ENCODE peak calls at places on chromosomes 7 and 10, in nine cellular contexts. U is A549, J is H1, I is neural progenitor cell, E is HCT116, L is neuronal stem cell, F is WERI-Rb-1, M is kidney, Q is cardiac muscle cell. G is an unnamed sample. For H3K9me3, the result is how much of the 10 kb centered on the place peaks cover.

GRCh38 chr7:83849135-83849534 is 200.2 kb upstream of the SEMA3E start:
- DNase-seq in U (no peak), L (no peak), Q (no peak), M (no peak), F (no peak), I (no peak), J (no peak), E (no peak), G (no peak)

GRCh38 chr10:62433181-62433692 is 59.1 kb downstream of the ZNF365 start:
- DNase-seq in E (peak), I (no peak), F (no peak), M (peak), J (no peak), Q (no peak), U (peak), L (no peak), G (no peak)

GRCh38 chr7:152594801-152595200 is 81.1 kb downstream of the XRCC2 start:
- DNase-seq in I (no peak), E (no peak), M (peak), L (no peak), Q (no peak), F (no peak), U (no peak), J (no peak), G (no peak)

GRCh38 chr7:129498021-129498420 is 4.3 kb upstream of the SMKR1 start:
- DNase-seq in J (no peak), I (no peak), L (no peak), E (no peak), M (no peak), Q (no peak), U (no peak), F (no peak), G (peak)

GRCh38 chr10:49633327-49634045 is 19.6 kb downstream of the CHAT start:
- DNase-seq in L (no peak), U (no peak), I (no peak), M (no peak), F (no peak), J (no peak), Q (no peak), E (no peak), G (peak)

GRCh38 chr10:2817923-2818322 is 249.4 kb upstream of the PFKP start:
- DNase-seq in U (no peak), M (no peak), E (no peak), I (no peak), L (no peak), J (no peak), F (no peak), Q (no peak), G (no peak)

GRCh38 chr7:28473567-28474266 is 61.4 kb downstream of the CREB5 start:
- DNase-seq in E (no peak), I (no peak), U (no peak), F (no peak), J (no peak), Q (no peak), L (no peak), M (no peak), G (no peak)

GRCh38 chr10:71840177-71840711 is 10.8 kb downstream of the PSAP start:
- DNase-seq in E (no peak), L (peak), I (peak), Q (peak), F (peak), J (peak), U (peak), M (peak), G (peak)

GRCh38 chr7:30469303-30469702 is 9.3 kb downstream of the NOD1 start:
- DNase-seq in F (peak), E (peak), Q (peak), J (peak), L (peak), U (peak), I (peak), M (no peak), G (peak)

GRCh38 chr10:83657487-83657886 is 481.8 kb upstream of the GHITM start:
- DNase-seq in F (no peak), E (no peak), L (no peak), Q (no peak), J (no peak), U (no peak), M (peak), I (no peak), G (no peak)

GRCh38 chr7:132991615-132992587 is 90.0 kb downstream of the CHCHD3 start:
- DNase-seq in F (no peak), M (no peak), L (no peak), U (no peak), E (no peak), Q (peak), J (no peak), I (peak), G (peak)

GRCh38 chr7:158023157-158023556 is 564.5 kb downstream of the PTPRN2 start:
- DNase-seq in E (no peak), L (no peak), M (peak), U (no peak), I (peak), Q (no peak), J (no peak), F (no peak), G (peak)
- H3K9me3 ChIP-seq in E (under half), L (under half), M (under half), U (under half), I (under half), Q (under half), J (under half), F (under half), G (half or more)

GRCh38 chr7:57204411-57204811 is 72.2 kb upstream of the ZNF479 start:
- DNase-seq in E (no peak), I (no peak), U (no peak), L (no peak), Q (no peak), J (no peak), F (no peak), M (no peak), G (no peak)
- H3K9me3 ChIP-seq in E (under half), I (under half), U (under half), L (under half), Q (under half), J (half or more), F (under half), M (under half), G (under half)

GRCh38 chr7:628041-628763 is 98.3 kb upstream of the DNAAF5 start:
- DNase-seq in M (peak), L (no peak), E (no peak), J (no peak), I (no peak), F (no peak), Q (no peak), U (no peak), G (no peak)

GRCh38 chr7:623464-623863 is 103.0 kb upstream of the DNAAF5 start:
- DNase-seq in M (peak), F (no peak), E (no peak), U (no peak), Q (no peak), I (no peak), L (no peak), J (no peak), G (no peak)

GRCh38 chr7:628826-629225 is 97.7 kb upstream of the DNAAF5 start:
- DNase-seq in F (no peak), I (no peak), E (no peak), M (peak), J (no peak), U (no peak), L (no peak), Q (no peak), G (no peak)

GRCh38 chr7:627661-628027 is 98.9 kb upstream of the DNAAF5 start:
- DNase-seq in F (no peak), U (no peak), L (no peak), M (no peak), Q (no peak), J (no peak), E (no peak), I (no peak), G (no peak)

GRCh38 chr7:625376-625971 is 101.0 kb upstream of the DNAAF5 start:
- DNase-seq in Q (no peak), J (no peak), E (no peak), L (no peak), M (peak), U (no peak), F (no peak), I (no peak), G (peak)
- H3K9me3 ChIP-seq in Q (under half), J (under half), E (under half), L (under half), M (under half), U (under half), F (under half), I (under half), G (half or more)

GRCh38 chr10:76071638-76072317 is 640.4 kb downstream of the LRMDA start:
- DNase-seq in J (no peak), E (no peak), I (no peak), Q (no peak), M (no peak), F (no peak), L (no peak), U (no peak), G (no peak)
- H3K9me3 ChIP-seq in J (under half), E (under half), I (under half), Q (under half), M (under half), F (under half), L (under half), U (under half), G (under half)

GRCh38 chr10:130261306-130261705 is 125.1 kb downstream of the GLRX3 start:
- DNase-seq in J (no peak), L (no peak), U (no peak), M (no peak), Q (no peak), E (no peak), I (no peak), F (no peak), G (no peak)

GRCh38 chr10:130259380-130259779 is 123.2 kb downstream of the GLRX3 start:
- DNase-seq in L (no peak), J (no peak), U (no peak), E (no peak), F (no peak), M (no peak), I (no peak), Q (no peak), G (no peak)

GRCh38 chr10:130265542-130265941 is 129.4 kb downstream of the GLRX3 start:
- DNase-seq in U (no peak), L (no peak), I (no peak), M (no peak), E (no peak), J (no peak), Q (no peak), F (no peak), G (no peak)

GRCh38 chr10:130257897-130258296 is 121.7 kb downstream of the GLRX3 start:
- DNase-seq in F (no peak), L (no peak), Q (no peak), M (no peak), I (no peak), E (no peak), J (no peak), U (no peak), G (no peak)

GRCh38 chr10:130261766-130262165 is 125.6 kb downstream of the GLRX3 start:
- DNase-seq in Q (no peak), E (no peak), L (no peak), M (no peak), I (no peak), F (no peak), U (no peak), J (no peak), G (no peak)
- H3K9me3 ChIP-seq in Q (under half), E (under half), L (under half), M (under half), I (under half), F (under half), U (under half), J (half or more), G (under half)

GRCh38 chr10:8247191-8247590 is 192.7 kb downstream of the GATA3 start:
- DNase-seq in Q (no peak), I (no peak), J (no peak), E (no peak), M (no peak), F (no peak), U (no peak), L (no peak), G (no peak)

GRCh38 chr10:8242295-8242872 is 187.9 kb downstream of the GATA3 start:
- DNase-seq in E (no peak), Q (peak), J (no peak), M (no peak), L (no peak), F (no peak), I (no peak), U (no peak), G (no peak)

GRCh38 chr10:8246548-8246947 is 192.1 kb downstream of the GATA3 start:
- DNase-seq in M (no peak), L (no peak), F (no peak), U (no peak), J (no peak), E (no peak), Q (no peak), I (no peak), G (no peak)

GRCh38 chr10:8248868-8249267 is 194.4 kb downstream of the GATA3 start:
- DNase-seq in M (no peak), U (no peak), L (no peak), J (no peak), Q (no peak), F (no peak), E (no peak), I (no peak), G (no peak)

DNA sequence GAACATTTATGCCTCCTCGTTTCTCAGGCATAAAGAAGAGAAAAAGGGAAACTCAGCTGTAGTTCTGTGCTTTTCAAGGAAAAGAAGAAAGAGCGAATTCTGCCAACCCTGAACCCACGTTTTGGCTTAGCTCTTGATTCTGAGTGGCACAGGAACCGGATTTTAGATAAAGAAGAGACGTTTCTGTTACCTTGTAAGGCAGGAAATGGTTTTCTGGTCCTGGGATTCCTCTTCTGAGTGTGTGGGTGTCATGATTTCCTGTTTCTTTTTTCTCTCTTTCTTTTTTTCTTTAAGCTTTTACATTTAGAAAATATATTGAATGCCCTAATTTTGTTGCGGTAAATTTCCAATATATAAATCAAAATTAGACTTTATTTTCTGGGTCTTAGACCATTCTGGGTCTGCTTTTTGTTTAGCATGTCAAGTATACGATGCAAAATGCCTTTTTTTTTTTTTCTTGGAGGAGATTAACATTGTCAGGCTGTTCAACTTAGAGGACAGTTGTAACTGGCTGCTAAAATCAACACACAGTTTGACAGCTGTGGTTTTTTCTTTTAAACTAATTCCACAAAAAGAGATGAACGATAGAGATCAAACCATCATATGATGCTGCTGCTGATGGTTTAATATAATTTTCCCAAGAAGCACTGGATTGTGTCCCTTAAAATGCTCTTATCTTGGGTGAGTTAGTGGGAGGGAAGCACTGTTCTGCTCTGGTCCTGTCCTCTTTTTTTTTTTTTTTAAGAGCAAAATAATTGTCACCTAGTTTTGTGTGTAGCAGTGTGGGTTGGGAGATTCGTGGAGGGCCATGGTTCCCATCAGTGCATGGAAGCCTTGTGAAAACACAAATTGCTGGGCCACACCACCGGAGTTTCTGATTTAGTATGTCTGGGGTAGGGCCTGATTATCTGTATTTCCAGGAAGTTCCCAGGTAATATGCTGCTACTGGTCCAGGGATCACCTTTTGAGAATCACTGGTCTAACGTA is 190.9 kb downstream of the GATA3 start:
- DNase-seq in E (no peak), U (no peak), Q (no peak), L (no peak), F (no peak), M (no peak), J (no peak), I (no peak), G (no peak)
- H3K9me3 ChIP-seq in E (under half), U (under half), Q (under half), L (under half), F (under half), M (under half), J (under half), I (under half), G (under half)

DNA sequence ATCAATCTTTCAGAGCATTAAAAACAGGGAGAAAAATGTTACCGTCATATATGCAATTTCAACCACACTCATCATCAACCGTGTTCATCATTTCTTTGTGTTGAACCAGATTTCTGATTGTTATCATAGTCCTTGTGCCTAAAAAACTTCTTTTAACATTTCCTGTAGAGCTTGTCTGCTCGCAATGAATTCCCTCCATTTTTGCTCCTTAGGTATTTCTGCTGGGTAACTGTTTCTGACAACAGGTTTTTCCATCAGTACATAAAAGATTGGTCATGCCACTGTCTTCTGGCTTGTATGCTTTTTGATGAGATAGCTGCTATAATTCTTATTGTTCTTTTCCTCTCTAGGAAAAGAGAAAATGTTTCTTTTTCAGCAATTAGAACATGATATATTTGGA is 8.6 kb upstream of the RBM33 start:
- DNase-seq in L (no peak), U (no peak), M (no peak), Q (no peak), J (no peak), F (no peak), I (no peak), E (no peak), G (no peak)
- H3K9me3 ChIP-seq in L (under half), U (half or more), M (under half), Q (under half), J (half or more), F (under half), I (under half), E (under half), G (half or more)

GRCh38 chr7:157809863-157810851 is 473.4 kb downstream of the DNAJB6 start:
- DNase-seq in I (no peak), F (no peak), J (no peak), Q (no peak), L (no peak), U (no peak), M (peak), E (no peak), G (no peak)

GRCh38 chr7:157808042-157808441 is 471.2 kb downstream of the DNAJB6 start:
- DNase-seq in M (peak), L (no peak), I (no peak), E (no peak), J (no peak), Q (no peak), U (no peak), F (no peak), G (no peak)

GRCh38 chr7:157806711-157807110 is 469.9 kb downstream of the DNAJB6 start:
- DNase-seq in F (no peak), I (no peak), J (no peak), Q (no peak), E (no peak), M (peak), U (no peak), L (no peak), G (no peak)

GRCh38 chr7:157807510-157807909 is 470.7 kb downstream of the DNAJB6 start:
- DNase-seq in J (peak), Q (no peak), E (peak), I (peak), U (no peak), L (no peak), M (peak), F (no peak), G (peak)

GRCh38 chr7:157809154-157809862 is 472.5 kb downstream of the DNAJB6 start:
- DNase-seq in F (no peak), I (no peak), J (no peak), E (no peak), Q (no peak), M (peak), L (no peak), U (no peak), G (no peak)
- H3K9me3 ChIP-seq in F (under half), I (under half), J (under half), E (under half), Q (under half), M (under half), L (under half), U (under half), G (half or more)

GRCh38 chr7:16400896-16401275 is 20.5 kb downstream of the CRPPA start:
- DNase-seq in F (no peak), E (no peak), M (no peak), Q (no peak), I (no peak), J (no peak), U (no peak), L (no peak), G (no peak)
- H3K9me3 ChIP-seq in F (under half), E (under half), M (under half), Q (under half), I (under half), J (under half), U (half or more), L (under half), G (half or more)

GRCh38 chr10:18551473-18551872 is 99.9 kb downstream of the NSUN6 start:
- DNase-seq in I (no peak), J (no peak), E (no peak), Q (peak), M (no peak), L (no peak), F (no peak), U (no peak), G (no peak)

GRCh38 chr10:18549105-18549504 is 102.3 kb downstream of the NSUN6 start:
- DNase-seq in E (no peak), J (no peak), U (no peak), F (no peak), L (no peak), M (no peak), Q (peak), I (no peak), G (no peak)

GRCh38 chr10:18557960-18558359 is 93.4 kb downstream of the NSUN6 start:
- DNase-seq in I (no peak), U (no peak), E (no peak), F (no peak), Q (no peak), M (no peak), L (no peak), J (no peak), G (no peak)

GRCh38 chr10:18556522-18557147 is 94.8 kb downstream of the NSUN6 start:
- DNase-seq in Q (no peak), E (no peak), F (no peak), M (no peak), I (no peak), L (no peak), J (no peak), U (no peak), G (no peak)

DNA sequence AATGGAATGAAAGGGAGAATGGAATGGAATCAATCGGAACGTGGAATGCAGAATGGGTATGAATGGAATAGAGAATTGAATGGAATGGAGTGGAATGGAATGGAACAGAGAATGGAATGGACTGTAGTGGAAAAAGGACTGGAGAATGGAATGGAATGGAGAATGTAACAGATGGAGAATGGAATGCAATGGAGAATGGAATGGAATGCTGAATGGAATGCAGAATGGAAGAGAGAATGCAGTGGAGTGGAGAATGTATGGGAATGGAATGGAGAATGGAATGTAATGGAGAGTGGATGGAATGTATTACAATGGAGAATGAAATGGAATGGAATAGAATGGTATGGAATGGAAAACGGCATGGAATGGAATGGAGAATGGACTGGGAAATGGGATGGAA is 96.9 kb downstream of the NSUN6 start:
- DNase-seq in F (no peak), Q (no peak), L (no peak), I (no peak), E (no peak), M (no peak), U (no peak), J (no peak), G (no peak)
- H3K9me3 ChIP-seq in F (under half), Q (under half), L (under half), I (under half), E (under half), M (under half), U (under half), J (under half), G (half or more)

G was measured in endodermal cell.